ENCODE peak calls at places on chromosomes 6 and 20, in six cellular contexts. H, D, Y, L, E and N are unnamed samples.
A peak's percentile ranks its signal among the peaks of the same experiment; 100 is the strongest.

GRCh38 chr20:3818155-3819151 is 1.9 kb upstream of the AP5S1 start:
- DNase-seq in L (peak; percentile 69), D (peak; percentile 79), E (peak; percentile 98), H (no peak), Y (peak; percentile 71), N (no peak)

GRCh38 chr20:3160418-3160817 is 753 bp upstream of the FASTKD5 start:
- DNase-seq in Y (no peak), E (no peak), H (no peak), L (no peak), D (no peak), N (no peak)

GRCh38 chr20:34390769-34391447 is 27.8 kb downstream of the ITCH start:
- DNase-seq in D (no peak), L (peak; percentile 33), H (peak; percentile 62), E (peak; percentile 13), Y (peak; percentile 63), N (no peak)

GRCh38 chr6:166466178-166467122 is 83.7 kb upstream of the MPC1 start:
- DNase-seq in L (no peak), H (no peak), D (no peak), Y (no peak), E (peak; percentile 17), N (no peak)

GRCh38 chr6:96162711-96163120 is 146.9 kb downstream of the FUT9 start:
- DNase-seq in L (no peak), Y (no peak), E (no peak), H (no peak), D (no peak), N (no peak)

GRCh38 chr6:69918766-69919165 is 52.4 kb downstream of the COL19A1 start:
- DNase-seq in H (no peak), L (no peak), Y (no peak), D (no peak), E (no peak), N (no peak)

GRCh38 chr20:25221592-25222460 is 26.1 kb upstream of the PYGB start:
- DNase-seq in H (no peak), E (no peak), D (no peak), Y (peak; percentile 43), L (peak; percentile 27), N (no peak)

GRCh38 chr6:39363280-39363679 is 40.8 kb upstream of the KCNK16 start:
- DNase-seq in D (no peak), H (no peak), L (no peak), E (no peak), Y (no peak), N (no peak)

GRCh38 chr6:43699564-43700186 is 12.1 kb upstream of the MRPS18A start:
- DNase-seq in L (no peak), E (no peak), Y (no peak), D (no peak), H (no peak), N (no peak)

GRCh38 chr6:42909835-42910234 is 6.0 kb upstream of the PTCRA start:
- DNase-seq in D (no peak), E (no peak), L (no peak), Y (no peak), H (no peak), N (no peak)

DNA sequence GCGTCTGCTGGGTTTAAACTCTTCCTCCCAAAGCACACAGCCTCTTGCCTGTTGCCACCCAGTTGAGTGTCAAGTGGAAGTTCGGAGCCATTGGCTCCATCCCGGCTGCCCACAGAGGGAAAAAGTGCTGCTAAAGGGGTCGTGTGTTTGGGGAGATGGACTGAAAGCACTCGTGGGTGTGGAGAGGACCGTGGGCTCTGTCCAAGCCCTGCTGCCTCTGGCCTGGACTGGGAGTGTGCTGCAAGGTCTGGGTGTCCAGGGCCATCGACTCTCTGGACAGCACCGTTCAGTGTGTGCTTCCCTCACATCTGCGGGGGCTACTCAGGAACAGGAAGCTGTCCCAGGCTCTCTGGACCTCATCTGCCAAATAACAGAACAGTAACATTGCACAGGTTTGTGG is 269.3 kb downstream of the DLL1 start:
- DNase-seq in L (no peak), Y (no peak), D (no peak), E (no peak), H (no peak), N (no peak)
- H3K9me3 ChIP-seq in L (no peaks in the 10 kb centered on the region), Y (no peaks in the 10 kb centered on the region), D (no peaks in the 10 kb centered on the region), E (no peaks in the 10 kb centered on the region), H (no peaks in the 10 kb centered on the region), N (no peaks in the 10 kb centered on the region)

DNA sequence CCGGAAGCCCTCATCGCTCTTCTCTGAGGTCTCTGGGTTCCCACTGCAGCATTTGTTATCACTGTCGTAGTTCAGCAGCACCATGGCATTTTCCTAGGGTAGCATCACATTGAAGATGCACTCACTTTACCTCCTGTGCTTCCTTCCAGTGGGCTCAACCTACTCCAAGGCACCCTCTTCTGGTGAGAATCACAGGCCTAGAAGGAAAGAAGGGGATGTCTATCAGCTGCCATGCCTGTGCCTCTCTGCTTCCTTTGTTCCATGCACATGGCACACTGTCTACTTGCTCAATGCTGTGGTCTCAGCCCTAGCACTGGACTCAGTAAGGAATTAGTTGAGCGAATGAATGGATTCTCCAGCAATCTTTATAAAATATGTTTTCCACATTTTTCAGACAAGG is 22.6 kb downstream of the CST4 start:
- DNase-seq in H (no peak), Y (no peak), D (no peak), E (no peak), L (no peak), N (no peak)
- H3K27ac ChIP-seq in H (no peak overlapping the region), Y (no peak overlapping the region), D (no peak overlapping the region), E (no peak overlapping the region), L (no peak overlapping the region), N (no peak overlapping the region)

GRCh38 chr6:231779-232178 is 60.5 kb upstream of the DUSP22 start:
- DNase-seq in L (no peak), E (no peak), H (no peak), D (no peak), Y (no peak), N (no peak)
- H3K4me1 ChIP-seq in L (no peaks in the 10 kb centered on the region), E (no peaks in the 10 kb centered on the region), H (peaks cover 25% of the 10 kb centered on the region), D (peaks cover 24% of the 10 kb centered on the region), Y (no peaks in the 10 kb centered on the region), N (peaks cover 24% of the 10 kb centered on the region)

GRCh38 chr6:161214722-161215121 is 59.1 kb downstream of the AGPAT4 start:
- DNase-seq in L (no peak), H (no peak), E (no peak), Y (no peak), D (no peak), N (no peak)

GRCh38 chr6:161211380-161212035 is 62.4 kb downstream of the AGPAT4 start:
- DNase-seq in L (no peak), D (peak; percentile 26), H (no peak), Y (no peak), E (no peak), N (no peak)

GRCh38 chr6:161215193-161215592 is 58.7 kb downstream of the AGPAT4 start:
- DNase-seq in H (no peak), D (no peak), E (no peak), L (no peak), Y (no peak), N (no peak)

GRCh38 chr6:161210857-161211256 is 63.0 kb downstream of the AGPAT4 start:
- DNase-seq in Y (no peak), D (no peak), E (no peak), H (no peak), L (no peak), N (no peak)

DNA sequence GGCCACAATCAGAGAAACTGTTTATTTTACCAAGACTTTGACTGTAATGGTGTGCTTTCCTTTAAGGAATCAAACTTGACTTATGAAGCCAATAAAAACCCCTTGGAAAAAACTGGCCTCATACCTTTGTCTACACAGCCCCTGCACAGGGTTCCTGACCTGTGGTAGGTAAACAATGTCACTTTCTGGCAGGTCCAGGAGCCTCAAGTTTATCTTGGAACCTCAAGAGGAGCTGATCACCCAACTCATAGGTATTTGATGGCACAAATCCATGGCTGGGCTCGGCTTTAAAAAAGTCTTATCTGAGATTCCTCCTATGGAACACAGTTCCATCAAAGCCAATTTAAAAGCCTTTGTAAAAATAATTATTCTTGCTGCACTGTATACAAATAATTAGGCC is 61.0 kb downstream of the AGPAT4 start:
- DNase-seq in H (no peak), Y (no peak), E (no peak), D (no peak), L (no peak), N (no peak)
- H3K9me3 ChIP-seq in H (no peaks in the 10 kb centered on the region), Y (no peaks in the 10 kb centered on the region), E (no peaks in the 10 kb centered on the region), D (peaks cover 10% of the 10 kb centered on the region), L (no peaks in the 10 kb centered on the region), N (no peaks in the 10 kb centered on the region)

DNA sequence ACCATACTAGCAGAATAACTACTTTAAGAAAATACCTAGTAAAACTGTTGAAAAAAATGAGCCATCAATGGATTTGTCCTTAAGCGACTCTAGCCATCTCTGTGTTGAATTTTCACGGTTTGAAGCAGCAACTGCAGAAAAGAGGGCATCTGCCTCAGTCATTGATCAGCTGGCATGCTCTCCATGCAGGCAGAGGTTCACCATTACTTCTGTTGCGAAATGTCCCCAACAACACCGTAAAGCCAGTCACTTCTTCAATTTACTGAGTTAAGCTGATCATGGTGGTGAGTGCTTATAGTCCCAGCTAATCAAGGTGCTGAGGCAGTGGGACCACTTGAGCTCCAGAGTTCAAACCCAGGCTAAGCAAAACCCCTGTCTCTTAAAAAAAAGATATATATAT is 11.1 kb downstream of the TPD52L1 start:
- DNase-seq in D (no peak), H (no peak), Y (no peak), L (no peak), E (no peak), N (no peak)
- H3K27ac ChIP-seq in D (no peak overlapping the region), H (no peak overlapping the region), Y (no peak overlapping the region), L (no peak overlapping the region), E (no peak overlapping the region), N (no peak overlapping the region)

GRCh38 chr6:10831609-10832008 is 6.7 kb downstream of the MAK start:
- DNase-seq in H (no peak), D (no peak), Y (no peak), E (no peak), L (no peak), N (no peak)
- H3K4me1 ChIP-seq in H (no peaks in the 10 kb centered on the region), D (no peaks in the 10 kb centered on the region), Y (no peaks in the 10 kb centered on the region), E (no peaks in the 10 kb centered on the region), L (no peaks in the 10 kb centered on the region), N (no peaks in the 10 kb centered on the region)

GRCh38 chr6:68256391-68256790 is 378.7 kb upstream of the ADGRB3 start:
- DNase-seq in E (no peak), Y (no peak), D (no peak), H (no peak), L (no peak), N (no peak)

GRCh38 chr6:68252632-68253031 is 382.4 kb upstream of the ADGRB3 start:
- DNase-seq in Y (no peak), H (no peak), D (no peak), E (no peak), L (no peak), N (no peak)
- H3K9me3 ChIP-seq in Y (peaks cover 4% of the 10 kb centered on the region), H (no peaks in the 10 kb centered on the region), D (no peaks in the 10 kb centered on the region), E (no peaks in the 10 kb centered on the region), L (no peaks in the 10 kb centered on the region), N (no peaks in the 10 kb centered on the region)

DNA sequence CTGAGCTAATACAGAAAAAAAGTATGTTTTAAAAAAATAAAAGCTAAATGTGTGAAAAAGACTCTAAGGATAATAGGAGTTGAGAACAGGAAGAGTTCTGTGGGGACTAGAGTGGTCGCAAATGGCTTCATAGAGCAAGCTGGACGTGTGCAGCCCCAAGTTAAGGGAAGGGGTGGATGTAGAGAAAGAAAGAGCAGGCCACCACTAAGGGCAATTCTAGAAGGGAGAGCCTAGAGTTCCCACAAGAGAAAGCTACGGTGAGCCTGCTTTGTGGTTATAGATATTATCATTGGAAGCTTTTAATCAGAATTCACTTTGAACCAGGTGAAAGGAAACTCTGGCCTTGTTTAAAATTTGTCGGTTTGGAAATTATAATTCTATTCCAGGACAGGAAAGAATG is 101.6 kb downstream of the HIVEP2 start:
- DNase-seq in D (no peak), E (no peak), Y (no peak), H (peak; percentile 62), L (no peak), N (no peak)
- H3K27ac ChIP-seq in D (peak overlapping the region; percentile 65), E (no peak overlapping the region), Y (peak overlapping the region; percentile 89), H (peak overlapping the region; percentile 83), L (peak overlapping the region; percentile 30), N (peak overlapping the region; percentile 49)